ENCODE peak calls at places on chromosomes 16 and 17, in seven cellular contexts. One of them, this sample, is unnamed.

GRCh38 chr17:16407911-16408588 is 7.3 kb upstream of the TRPV2 start:
- DNase-seq in esophagus squamous epithelium: no peak
- DNase-seq in right atrium auricular region: peak
- DNase-seq in lower leg skin: peak
- DNase-seq in psoas muscle: peak
- DNase-seq in neural crest cell: no peak
- DNase-seq in fibroblast of lung: peak
- DNase-seq in this sample: no peak

GRCh38 chr17:55742272-55743102 is 8.4 kb upstream of the PCTP start:
- DNase-seq in esophagus squamous epithelium: no peak
- DNase-seq in right atrium auricular region: no peak
- DNase-seq in lower leg skin: no peak
- DNase-seq in psoas muscle: no peak
- DNase-seq in neural crest cell: no peak
- DNase-seq in fibroblast of lung: no peak
- DNase-seq in this sample: no peak

GRCh38 chr16:23371368-23371767 is 69.3 kb downstream of the SCNN1B start:
- DNase-seq in esophagus squamous epithelium: no peak
- DNase-seq in right atrium auricular region: no peak
- DNase-seq in lower leg skin: no peak
- DNase-seq in psoas muscle: no peak
- DNase-seq in neural crest cell: no peak
- DNase-seq in fibroblast of lung: no peak
- DNase-seq in this sample: no peak

GRCh38 chr17:58333396-58334207 is 5.0 kb upstream of the TSPOAP1 start:
- DNase-seq in esophagus squamous epithelium: no peak
- DNase-seq in right atrium auricular region: no peak
- DNase-seq in lower leg skin: no peak
- DNase-seq in psoas muscle: no peak
- DNase-seq in neural crest cell: no peak
- DNase-seq in fibroblast of lung: no peak
- DNase-seq in this sample: no peak

GRCh38 chr17:48550313-48551205 is 5.7 kb upstream of the HOXB2 start:
- DNase-seq in esophagus squamous epithelium: no peak
- DNase-seq in right atrium auricular region: no peak
- DNase-seq in lower leg skin: no peak
- DNase-seq in psoas muscle: no peak
- DNase-seq in neural crest cell: no peak
- DNase-seq in fibroblast of lung: peak
- DNase-seq in this sample: no peak

GRCh38 chr16:29875206-29875605 is 12.2 kb upstream of the CDIPT start:
- DNase-seq in esophagus squamous epithelium: no peak
- DNase-seq in right atrium auricular region: no peak
- DNase-seq in lower leg skin: no peak
- DNase-seq in psoas muscle: no peak
- DNase-seq in neural crest cell: no peak
- DNase-seq in fibroblast of lung: no peak
- DNase-seq in this sample: no peak

GRCh38 chr16:85451646-85452363 is 161.3 kb upstream of the GSE1 start:
- DNase-seq in esophagus squamous epithelium: no peak
- DNase-seq in right atrium auricular region: no peak
- DNase-seq in lower leg skin: no peak
- DNase-seq in psoas muscle: no peak
- DNase-seq in neural crest cell: no peak
- DNase-seq in fibroblast of lung: no peak
- DNase-seq in this sample: no peak

GRCh38 chr17:20961551-20961950 is 81.3 kb downstream of the USP22 start:
- DNase-seq in esophagus squamous epithelium: no peak
- DNase-seq in right atrium auricular region: no peak
- DNase-seq in lower leg skin: no peak
- DNase-seq in psoas muscle: no peak
- DNase-seq in neural crest cell: no peak
- DNase-seq in fibroblast of lung: no peak
- DNase-seq in this sample: no peak

GRCh38 chr16:46618516-46618915 is 2.7 kb downstream of the SHCBP1 start:
- DNase-seq in esophagus squamous epithelium: no peak
- DNase-seq in right atrium auricular region: no peak
- DNase-seq in lower leg skin: no peak
- DNase-seq in psoas muscle: no peak
- DNase-seq in neural crest cell: no peak
- DNase-seq in fibroblast of lung: no peak
- DNase-seq in this sample: no peak

GRCh38 chr17:4483012-4483840 is 15.5 kb upstream of the SPNS2 start:
- DNase-seq in esophagus squamous epithelium: no peak
- DNase-seq in right atrium auricular region: no peak
- DNase-seq in lower leg skin: no peak
- DNase-seq in psoas muscle: no peak
- DNase-seq in neural crest cell: no peak
- DNase-seq in fibroblast of lung: no peak
- DNase-seq in this sample: no peak

GRCh38 chr17:67105213-67105612 is 60.9 kb downstream of the CACNG1 start:
- DNase-seq in esophagus squamous epithelium: no peak
- DNase-seq in right atrium auricular region: no peak
- DNase-seq in lower leg skin: no peak
- DNase-seq in psoas muscle: no peak
- DNase-seq in neural crest cell: no peak
- DNase-seq in fibroblast of lung: peak
- DNase-seq in this sample: no peak

GRCh38 chr17:76224321-76224852 is 15.9 kb downstream of the RNF157 start:
- DNase-seq in esophagus squamous epithelium: no peak
- DNase-seq in right atrium auricular region: no peak
- DNase-seq in lower leg skin: no peak
- DNase-seq in psoas muscle: no peak
- DNase-seq in neural crest cell: no peak
- DNase-seq in fibroblast of lung: no peak
- DNase-seq in this sample: no peak

GRCh38 chr17:76219670-76220383 is 20.5 kb downstream of the RNF157 start:
- DNase-seq in esophagus squamous epithelium: no peak
- DNase-seq in right atrium auricular region: no peak
- DNase-seq in lower leg skin: no peak
- DNase-seq in psoas muscle: no peak
- DNase-seq in neural crest cell: no peak
- DNase-seq in fibroblast of lung: no peak
- DNase-seq in this sample: no peak

GRCh38 chr17:76223802-76224201 is 16.5 kb downstream of the RNF157 start:
- DNase-seq in esophagus squamous epithelium: no peak
- DNase-seq in right atrium auricular region: no peak
- DNase-seq in lower leg skin: no peak
- DNase-seq in psoas muscle: no peak
- DNase-seq in neural crest cell: no peak
- DNase-seq in fibroblast of lung: no peak
- DNase-seq in this sample: no peak
- TF ChIP-seq CTCF in esophagus squamous epithelium: no peak
- TF ChIP-seq CTCF in right atrium auricular region: no peak
- TF ChIP-seq CTCF in lower leg skin: no peak
- TF ChIP-seq CTCF in psoas muscle: no peak
- TF ChIP-seq CTCF in neural crest cell: no peak
- TF ChIP-seq CTCF in fibroblast of lung: no peak
- TF ChIP-seq CTCF in this sample: no peak

DNA sequence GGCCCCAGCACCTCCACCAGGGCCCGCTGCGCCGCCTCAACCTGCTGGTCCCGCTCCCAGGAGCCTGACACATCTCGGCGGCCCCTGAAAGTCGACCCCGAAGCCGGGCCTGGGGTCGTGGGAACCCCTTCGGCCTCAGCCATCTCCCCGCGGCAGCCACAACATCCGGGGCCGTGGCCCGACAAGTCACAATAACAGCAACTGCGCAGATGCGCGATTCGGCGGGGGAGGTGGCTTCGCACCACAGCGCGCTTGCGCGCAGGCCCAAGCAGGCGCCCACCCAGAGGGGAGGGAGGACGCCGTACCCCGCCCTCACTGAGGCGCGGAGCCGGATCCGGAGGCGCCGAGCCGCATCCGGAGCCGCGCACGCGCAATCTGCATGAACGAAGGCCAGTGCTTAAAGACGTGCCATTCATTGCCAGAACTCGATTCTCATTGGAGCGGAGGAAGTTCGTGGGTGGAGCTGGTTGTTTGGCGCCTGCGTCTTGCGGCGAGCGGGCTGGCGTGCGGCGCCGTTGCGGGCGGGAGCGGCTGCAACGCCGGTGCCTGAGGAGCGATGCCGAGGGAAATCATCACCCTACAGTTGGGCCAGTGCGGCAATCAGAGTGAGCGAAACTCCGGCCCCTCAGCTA is at the start of the genes RETREG3 and TUBG1:
- DNase-seq in esophagus squamous epithelium: peak
- DNase-seq in right atrium auricular region: peak
- DNase-seq in lower leg skin: peak
- DNase-seq in psoas muscle: peak
- DNase-seq in neural crest cell: peak
- DNase-seq in fibroblast of lung: peak
- DNase-seq in this sample: peak
- TF ChIP-seq CTCF in esophagus squamous epithelium: peak
- TF ChIP-seq CTCF in right atrium auricular region: no peak
- TF ChIP-seq CTCF in lower leg skin: no peak
- TF ChIP-seq CTCF in psoas muscle: peak
- TF ChIP-seq CTCF in neural crest cell: peak
- TF ChIP-seq CTCF in fibroblast of lung: peak
- TF ChIP-seq CTCF in this sample: no peak

GRCh38 chr17:79476074-79476473 is 134.8 kb downstream of the RBFOX3 start:
- DNase-seq in esophagus squamous epithelium: no peak
- DNase-seq in right atrium auricular region: no peak
- DNase-seq in lower leg skin: no peak
- DNase-seq in psoas muscle: no peak
- DNase-seq in neural crest cell: no peak
- DNase-seq in fibroblast of lung: no peak
- DNase-seq in this sample: no peak
- TF ChIP-seq CTCF in esophagus squamous epithelium: no peak
- TF ChIP-seq CTCF in right atrium auricular region: no peak
- TF ChIP-seq CTCF in lower leg skin: no peak
- TF ChIP-seq CTCF in psoas muscle: no peak
- TF ChIP-seq CTCF in neural crest cell: no peak
- TF ChIP-seq CTCF in fibroblast of lung: no peak
- TF ChIP-seq CTCF in this sample: no peak

GRCh38 chr17:72432143-72432604 is 311.4 kb downstream of the SOX9 start:
- DNase-seq in esophagus squamous epithelium: no peak
- DNase-seq in right atrium auricular region: no peak
- DNase-seq in lower leg skin: no peak
- DNase-seq in psoas muscle: no peak
- DNase-seq in neural crest cell: no peak
- DNase-seq in fibroblast of lung: peak
- DNase-seq in this sample: no peak
- TF ChIP-seq CTCF in esophagus squamous epithelium: no peak
- TF ChIP-seq CTCF in right atrium auricular region: no peak
- TF ChIP-seq CTCF in lower leg skin: no peak
- TF ChIP-seq CTCF in psoas muscle: no peak
- TF ChIP-seq CTCF in neural crest cell: no peak
- TF ChIP-seq CTCF in fibroblast of lung: no peak
- TF ChIP-seq CTCF in this sample: no peak

GRCh38 chr16:31332544-31332943 is 22.4 kb upstream of the ITGAX start:
- DNase-seq in esophagus squamous epithelium: no peak
- DNase-seq in right atrium auricular region: no peak
- DNase-seq in lower leg skin: no peak
- DNase-seq in psoas muscle: no peak
- DNase-seq in neural crest cell: no peak
- DNase-seq in fibroblast of lung: no peak
- DNase-seq in this sample: no peak

GRCh38 chr16:31335431-31335830 is 19.5 kb upstream of the ITGAX start:
- DNase-seq in esophagus squamous epithelium: no peak
- DNase-seq in right atrium auricular region: peak
- DNase-seq in lower leg skin: no peak
- DNase-seq in psoas muscle: no peak
- DNase-seq in neural crest cell: no peak
- DNase-seq in fibroblast of lung: no peak
- DNase-seq in this sample: no peak

GRCh38 chr16:31331807-31332301 is 23.1 kb upstream of the ITGAX start:
- DNase-seq in esophagus squamous epithelium: no peak
- DNase-seq in right atrium auricular region: no peak
- DNase-seq in lower leg skin: no peak
- DNase-seq in psoas muscle: no peak
- DNase-seq in neural crest cell: no peak
- DNase-seq in fibroblast of lung: no peak
- DNase-seq in this sample: peak

GRCh38 chr16:31334934-31335333 is 20.0 kb upstream of the ITGAX start:
- DNase-seq in esophagus squamous epithelium: no peak
- DNase-seq in right atrium auricular region: no peak
- DNase-seq in lower leg skin: no peak
- DNase-seq in psoas muscle: no peak
- DNase-seq in neural crest cell: no peak
- DNase-seq in fibroblast of lung: no peak
- DNase-seq in this sample: peak

DNA sequence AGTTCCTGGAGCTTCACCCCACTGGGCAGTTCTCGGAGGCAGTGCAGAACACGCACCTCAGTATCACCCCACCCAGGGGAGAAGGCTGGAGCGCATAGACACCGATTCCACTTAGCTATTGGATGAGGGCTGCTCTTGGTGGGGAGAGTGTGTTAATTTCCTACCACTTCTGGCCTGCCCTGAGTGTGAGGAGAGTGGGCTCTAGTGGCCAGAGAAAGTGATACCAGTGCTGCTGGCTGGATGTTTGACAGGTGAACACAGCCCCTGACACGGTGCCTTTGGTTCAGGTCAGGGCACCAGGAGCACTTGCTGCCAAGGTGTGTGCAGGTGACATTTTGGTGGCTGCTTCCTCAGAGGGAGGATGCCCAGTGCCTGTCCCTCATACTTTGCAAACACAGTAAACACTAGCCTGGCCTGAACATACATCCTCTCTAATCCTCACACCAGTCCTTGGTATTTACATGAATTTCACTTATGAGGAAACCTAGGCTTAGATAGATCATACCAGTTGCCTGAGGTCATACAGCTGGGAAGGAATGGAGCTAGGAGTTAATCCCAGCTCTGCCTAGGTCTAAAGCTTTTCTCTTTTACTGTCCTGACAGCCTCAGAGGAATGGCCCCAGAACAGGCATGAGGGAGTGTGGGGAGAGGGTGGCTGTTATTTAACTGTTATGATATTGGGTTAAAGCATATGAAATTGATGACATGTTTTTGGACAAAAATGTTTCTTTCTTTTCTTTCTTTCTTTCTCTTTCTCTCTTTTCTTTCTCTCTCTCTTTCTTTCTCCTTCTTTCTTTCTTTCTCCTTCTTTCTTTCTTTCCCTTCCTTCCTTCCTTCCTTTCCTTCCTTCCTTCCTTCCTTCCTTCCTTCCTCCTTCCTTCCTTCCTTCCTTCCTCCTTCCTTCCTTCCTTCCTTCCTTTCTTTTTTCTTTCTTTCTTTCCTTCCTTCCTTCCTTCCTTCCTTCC is 21.0 kb upstream of the ITGAX start:
- DNase-seq in esophagus squamous epithelium: no peak
- DNase-seq in right atrium auricular region: no peak
- DNase-seq in lower leg skin: no peak
- DNase-seq in psoas muscle: no peak
- DNase-seq in neural crest cell: no peak
- DNase-seq in fibroblast of lung: peak
- DNase-seq in this sample: peak
- TF ChIP-seq CTCF in esophagus squamous epithelium: peak
- TF ChIP-seq CTCF in right atrium auricular region: no peak
- TF ChIP-seq CTCF in lower leg skin: peak
- TF ChIP-seq CTCF in psoas muscle: peak
- TF ChIP-seq CTCF in neural crest cell: peak
- TF ChIP-seq CTCF in fibroblast of lung: peak
- TF ChIP-seq CTCF in this sample: peak

GRCh38 chr16:88831838-88832237 is 20.1 kb upstream of the APRT start:
- DNase-seq in esophagus squamous epithelium: no peak
- DNase-seq in right atrium auricular region: no peak
- DNase-seq in lower leg skin: no peak
- DNase-seq in psoas muscle: no peak
- DNase-seq in neural crest cell: no peak
- DNase-seq in fibroblast of lung: no peak
- DNase-seq in this sample: no peak
- TF ChIP-seq CTCF in esophagus squamous epithelium: peak
- TF ChIP-seq CTCF in right atrium auricular region: no peak
- TF ChIP-seq CTCF in lower leg skin: no peak
- TF ChIP-seq CTCF in psoas muscle: no peak
- TF ChIP-seq CTCF in neural crest cell: no peak
- TF ChIP-seq CTCF in fibroblast of lung: no peak
- TF ChIP-seq CTCF in this sample: no peak